ENCODE peak calls at places on chromosomes 5 and 9, in seven cellular contexts. G is pancreas; S is activated naive CD4-positive, alpha-beta T cell; T is Ammon's horn; K is endothelial cell; C is NCI-H345; A is NCI-H510A. Y is an unnamed sample.

GRCh38 chr5:176608937-176609723 is 826 bp downstream of the GPRIN1 start:
- DNase-seq in G (no peak), K (no peak), S (no peak), T (no peak), A (no peak), C (peak), Y (no peak)

GRCh38 chr5:142109356-142110045 is 922 bp downstream of the NDFIP1 start:
- DNase-seq in K (no peak), A (no peak), S (no peak), C (peak), G (no peak), T (peak), Y (no peak)

GRCh38 chr9:116160676-116161571 is 7.3 kb downstream of the PAPPA start:
- DNase-seq in S (no peak), T (no peak), A (no peak), K (no peak), C (no peak), G (no peak), Y (no peak)

GRCh38 chr5:95786821-95787408 is 35.6 kb downstream of the GLRX start:
- DNase-seq in S (no peak), C (no peak), G (no peak), A (no peak), T (no peak), K (no peak), Y (no peak)

GRCh38 chr5:75059887-75060286 is 7.5 kb upstream of the GCNT4 start:
- DNase-seq in G (no peak), K (no peak), A (no peak), S (no peak), C (no peak), T (no peak), Y (no peak)

GRCh38 chr9:93890436-93890935 is 64.7 kb downstream of the BARX1 start:
- DNase-seq in G (peak), T (no peak), S (no peak), C (peak), A (peak), K (no peak), Y (no peak)

GRCh38 chr5:39650234-39650816 is 225.5 kb upstream of the DAB2 start:
- DNase-seq in G (no peak), S (no peak), C (no peak), A (no peak), K (no peak), T (no peak), Y (no peak)

GRCh38 chr9:100011062-100011681 is 87.6 kb downstream of the ERP44 start:
- DNase-seq in K (peak), C (peak), T (no peak), S (no peak), A (no peak), G (peak), Y (no peak)

GRCh38 chr9:82109626-82110025 is 121.1 kb downstream of the SPATA31D1 start:
- DNase-seq in C (no peak), K (no peak), G (no peak), T (no peak), S (no peak), A (no peak), Y (no peak)

GRCh38 chr9:89670114-89670513 is 65.3 kb downstream of the GADD45G start:
- DNase-seq in K (no peak), A (no peak), S (no peak), G (no peak), C (no peak), T (no peak), Y (no peak)

GRCh38 chr9:97761879-97762278 is 64.7 kb upstream of the XPA start:
- DNase-seq in S (no peak), A (no peak), G (no peak), K (no peak), T (no peak), C (no peak), Y (no peak)

GRCh38 chr5:68384936-68385594 is 169.5 kb downstream of the PIK3R1 start:
- DNase-seq in G (no peak), T (no peak), S (no peak), K (no peak), C (no peak), A (no peak), Y (no peak)

GRCh38 chr9:82882133-82882532 is 180.8 kb downstream of the RASEF start:
- DNase-seq in K (no peak), S (no peak), A (no peak), C (no peak), G (no peak), T (no peak), Y (no peak)

GRCh38 chr5:81097733-81098132 is 135.4 kb upstream of the CKMT2 start:
- DNase-seq in A (no peak), T (no peak), S (no peak), K (no peak), G (no peak), C (no peak), Y (peak)

GRCh38 chr5:137220523-137220927 is 278.6 kb downstream of the SPOCK1 start:
- DNase-seq in A (no peak), G (peak), T (peak), C (peak), S (no peak), K (peak), Y (peak)

GRCh38 chr5:16229357-16229940 is 49.9 kb upstream of the MARCHF11 start:
- DNase-seq in T (no peak), G (no peak), S (no peak), C (no peak), A (no peak), K (no peak), Y (no peak)

GRCh38 chr5:115774684-115775083 is 41.8 kb downstream of the CDO1 start:
- DNase-seq in A (no peak), G (no peak), T (no peak), S (no peak), C (no peak), K (no peak), Y (no peak)

GRCh38 chr5:55402199-55402598 is 94.4 kb downstream of the MTREX start:
- DNase-seq in C (no peak), G (no peak), S (no peak), T (no peak), K (no peak), A (no peak), Y (no peak)

GRCh38 chr9:20835364-20836286 is 151.6 kb downstream of the FOCAD start:
- DNase-seq in K (no peak), S (no peak), T (no peak), G (peak), C (no peak), A (no peak), Y (no peak)

GRCh38 chr9:109452761-109453160 is 45.3 kb downstream of the PTPN3 start:
- DNase-seq in K (no peak), A (no peak), G (no peak), C (no peak), T (no peak), S (no peak), Y (peak)

Y was measured in AG04449.